ENCODE peak calls at places on chromosome 4, in six cellular contexts. R is T-helper 1 cell, T is ascending aorta, O is GM18507, Z is EL, K is NCI-H1105. C is an unnamed sample.

GRCh38 chr4:18042754-18043153 is 21.2 kb upstream of the LCORL start:
- DNase-seq in T (no peak), R (no peak), Z (no peak), K (no peak), O (no peak), C (no peak)

GRCh38 chr4:31458813-31459212 is 738.6 kb downstream of the PCDH7 start:
- DNase-seq in Z (no peak), K (no peak), O (no peak), R (no peak), T (no peak), C (no peak)

GRCh38 chr4:102387552-102388150 is 42.4 kb upstream of the SLC39A8 start:
- DNase-seq in Z (peak; percentile 6), R (no peak), T (no peak), K (no peak), O (no peak), C (no peak)

GRCh38 chr4:156815717-156816319 is 155.8 kb downstream of the PDGFC start:
- DNase-seq in T (no peak), R (no peak), O (no peak), Z (no peak), K (peak; percentile 70), C (no peak)

GRCh38 chr4:73007526-73008100 is 61.9 kb downstream of the COX18 start:
- DNase-seq in O (no peak), Z (no peak), R (no peak), T (no peak), K (no peak), C (no peak)

GRCh38 chr4:7673111-7673510 is 238.4 kb upstream of the PSAPL1 start:
- DNase-seq in O (no peak), K (no peak), Z (no peak), T (no peak), R (no peak), C (no peak)

GRCh38 chr4:119244832-119245231 is 32.3 kb downstream of the USP53 start:
- DNase-seq in Z (no peak), R (no peak), T (no peak), K (peak; percentile 30), O (no peak), C (no peak)

GRCh38 chr4:157004279-157005161 is 32.9 kb upstream of the PDGFC start:
- DNase-seq in K (no peak), O (no peak), T (no peak), Z (no peak), R (no peak), C (no peak)

GRCh38 chr4:72860766-72861165 is 208.8 kb downstream of the COX18 start:
- DNase-seq in K (no peak), R (no peak), Z (peak; percentile 51), O (no peak), T (no peak), C (no peak)

GRCh38 chr4:118760493-118760892 is 75.3 kb downstream of the METTL14 start:
- DNase-seq in R (no peak), Z (no peak), O (no peak), T (no peak), K (no peak), C (no peak)

GRCh38 chr4:168615294-168615693 is 118.4 kb downstream of the PALLD start:
- DNase-seq in O (no peak), Z (peak; percentile 93), R (no peak), K (no peak), T (no peak), C (no peak)

GRCh38 chr4:102139132-102139573 is 206.1 kb downstream of the SLC39A8 start:
- DNase-seq in Z (peak; percentile 2), O (no peak), K (no peak), T (no peak), R (no peak), C (no peak)

GRCh38 chr4:156970501-156971167 is 965 bp downstream of the PDGFC start:
- DNase-seq in T (peak; percentile 9), O (no peak), K (peak; percentile 24), Z (peak; percentile 69), R (no peak), C (peak; percentile 6)

GRCh38 chr4:52376107-52376704 is 282.9 kb downstream of the USP46 start:
- DNase-seq in K (peak; percentile 15), O (no peak), T (no peak), R (peak; percentile 7), Z (peak; percentile 45), C (no peak)

GRCh38 chr4:81255524-81255923 is 40.5 kb upstream of the PRKG2 start:
- DNase-seq in Z (peak; percentile 55), O (no peak), R (no peak), T (no peak), K (no peak), C (no peak)

GRCh38 chr4:17657849-17658248 is 43.4 kb downstream of the MED28 start:
- DNase-seq in K (no peak), Z (no peak), T (no peak), O (no peak), R (no peak), C (no peak)

GRCh38 chr4:156663663-156664062 is 307.9 kb downstream of the PDGFC start:
- DNase-seq in T (no peak), O (no peak), Z (no peak), K (no peak), R (no peak), C (no peak)

GRCh38 chr4:68748181-68748981 is 67.4 kb upstream of the UGT2B10 start:
- DNase-seq in T (no peak), K (no peak), Z (no peak), O (no peak), R (no peak), C (no peak)

GRCh38 chr4:116829187-116829586 is 256.2 kb downstream of the TRAM1L1 start:
- DNase-seq in R (no peak), O (no peak), Z (no peak), T (no peak), K (no peak), C (no peak)

GRCh38 chr4:93495346-93495745 is 333.2 kb upstream of the ATOH1 start:
- DNase-seq in K (no peak), O (no peak), T (no peak), R (no peak), Z (no peak), C (no peak)

GRCh38 chr4:55087930-55088293 is 37.5 kb downstream of the KDR start:
- DNase-seq in R (no peak), T (no peak), Z (no peak), O (no peak), K (no peak), C (no peak)